ENCODE peak calls at places on chromosomes 6 and 20, in four cellular contexts. One of them, this sample, is unnamed.

GRCh38 chr6:105389543-105389942 is 13.3 kb downstream of the PREP start:
- DNase-seq in GM12878: no peak
- DNase-seq in K562: no peak
- DNase-seq in HepG2: no peak
- DNase-seq in this sample: no peak

GRCh38 chr20:3082306-3082951 is 2.1 kb downstream of the AVP start:
- DNase-seq in GM12878: no peak
- DNase-seq in K562: no peak
- DNase-seq in HepG2: no peak
- DNase-seq in this sample: no peak

GRCh38 chr6:145508107-145508506 is 227.2 kb downstream of the EPM2A start:
- DNase-seq in GM12878: no peak
- DNase-seq in K562: no peak
- DNase-seq in HepG2: no peak
- DNase-seq in this sample: no peak

GRCh38 chr20:46192376-46192944 is 74.3 kb downstream of the CD40 start:
- DNase-seq in GM12878: no peak
- DNase-seq in K562: no peak
- DNase-seq in HepG2: no peak
- DNase-seq in this sample: no peak

GRCh38 chr6:74249658-74250057 is 553.7 kb downstream of the CD109 start:
- DNase-seq in GM12878: peak
- DNase-seq in K562: no peak
- DNase-seq in HepG2: no peak
- DNase-seq in this sample: no peak

GRCh38 chr6:131159578-131159977 is 24.3 kb downstream of the AKAP7 start:
- DNase-seq in GM12878: no peak
- DNase-seq in K562: no peak
- DNase-seq in HepG2: no peak
- DNase-seq in this sample: no peak

GRCh38 chr20:33753763-33754162 is 22.0 kb downstream of the ZNF341 start:
- DNase-seq in GM12878: no peak
- DNase-seq in K562: no peak
- DNase-seq in HepG2: no peak
- DNase-seq in this sample: no peak

GRCh38 chr6:6592836-6593235 is 4.3 kb downstream of the LY86 start:
- DNase-seq in GM12878: no peak
- DNase-seq in K562: no peak
- DNase-seq in HepG2: no peak
- DNase-seq in this sample: no peak

GRCh38 chr6:109202409-109203264 is 107.3 kb downstream of the CEP57L1 start:
- DNase-seq in GM12878: no peak
- DNase-seq in K562: no peak
- DNase-seq in HepG2: no peak
- DNase-seq in this sample: no peak

GRCh38 chr6:166586424-166587156 is at the start of gene RAMACL:
- DNase-seq in GM12878: peak
- DNase-seq in K562: peak
- DNase-seq in HepG2: no peak
- DNase-seq in this sample: peak

GRCh38 chr6:143283887-143284640 is 166.4 kb downstream of the ADAT2 start:
- DNase-seq in GM12878: no peak
- DNase-seq in K562: no peak
- DNase-seq in HepG2: no peak
- DNase-seq in this sample: no peak

GRCh38 chr6:168305863-168306262 is 13.7 kb downstream of the DACT2 start:
- DNase-seq in GM12878: no peak
- DNase-seq in K562: no peak
- DNase-seq in HepG2: no peak
- DNase-seq in this sample: no peak

GRCh38 chr6:160007118-160007517 is 38.2 kb downstream of the IGF2R start:
- DNase-seq in GM12878: no peak
- DNase-seq in K562: no peak
- DNase-seq in HepG2: no peak
- DNase-seq in this sample: no peak

GRCh38 chr6:52297433-52297832 is 12.9 kb upstream of the MCM3 start:
- DNase-seq in GM12878: no peak
- DNase-seq in K562: no peak
- DNase-seq in HepG2: no peak
- DNase-seq in this sample: no peak

GRCh38 chr20:61974357-61974665 is 91.4 kb downstream of the TAF4 start:
- DNase-seq in GM12878: no peak
- DNase-seq in K562: no peak
- DNase-seq in HepG2: no peak
- DNase-seq in this sample: no peak

GRCh38 chr6:10180138-10181074 is 234.5 kb downstream of the TFAP2A start:
- DNase-seq in GM12878: no peak
- DNase-seq in K562: no peak
- DNase-seq in HepG2: no peak
- DNase-seq in this sample: no peak

GRCh38 chr6:20630617-20631448 is 96.6 kb downstream of the CDKAL1 start:
- DNase-seq in GM12878: peak
- DNase-seq in K562: no peak
- DNase-seq in HepG2: peak
- DNase-seq in this sample: no peak

GRCh38 chr20:25033250-25033940 is 24.5 kb downstream of the ACSS1 start:
- DNase-seq in GM12878: no peak
- DNase-seq in K562: no peak
- DNase-seq in HepG2: no peak
- DNase-seq in this sample: no peak

GRCh38 chr6:63581355-63581998 is 9.2 kb downstream of the LOC128125822 start:
- DNase-seq in GM12878: no peak
- DNase-seq in K562: no peak
- DNase-seq in HepG2: no peak
- DNase-seq in this sample: no peak

GRCh38 chr6:115896538-115897129 is 164.1 kb downstream of the FRK start:
- DNase-seq in GM12878: no peak
- DNase-seq in K562: peak
- DNase-seq in HepG2: peak
- DNase-seq in this sample: no peak

GRCh38 chr6:6596529-6596928 is 8.0 kb downstream of the LY86 start:
- DNase-seq in GM12878: no peak
- DNase-seq in K562: no peak
- DNase-seq in HepG2: no peak
- DNase-seq in this sample: no peak

GRCh38 chr6:84688187-84688878 is 76.1 kb downstream of the TBX18 start:
- DNase-seq in GM12878: no peak
- DNase-seq in K562: no peak
- DNase-seq in HepG2: no peak
- DNase-seq in this sample: no peak

GRCh38 chr6:84696181-84696580 is 68.2 kb downstream of the TBX18 start:
- DNase-seq in GM12878: no peak
- DNase-seq in K562: no peak
- DNase-seq in HepG2: no peak
- DNase-seq in this sample: no peak

GRCh38 chr6:84687487-84687886 is 76.9 kb downstream of the TBX18 start:
- DNase-seq in GM12878: no peak
- DNase-seq in K562: no peak
- DNase-seq in HepG2: no peak
- DNase-seq in this sample: no peak

GRCh38 chr6:84691978-84692623 is 72.3 kb downstream of the TBX18 start:
- DNase-seq in GM12878: no peak
- DNase-seq in K562: no peak
- DNase-seq in HepG2: no peak
- DNase-seq in this sample: no peak
- TF ChIP-seq YY1 in GM12878: no peak
- TF ChIP-seq YY1 in K562: no peak
- TF ChIP-seq YY1 in HepG2: no peak
- TF ChIP-seq YY1 in this sample: no peak

DNA sequence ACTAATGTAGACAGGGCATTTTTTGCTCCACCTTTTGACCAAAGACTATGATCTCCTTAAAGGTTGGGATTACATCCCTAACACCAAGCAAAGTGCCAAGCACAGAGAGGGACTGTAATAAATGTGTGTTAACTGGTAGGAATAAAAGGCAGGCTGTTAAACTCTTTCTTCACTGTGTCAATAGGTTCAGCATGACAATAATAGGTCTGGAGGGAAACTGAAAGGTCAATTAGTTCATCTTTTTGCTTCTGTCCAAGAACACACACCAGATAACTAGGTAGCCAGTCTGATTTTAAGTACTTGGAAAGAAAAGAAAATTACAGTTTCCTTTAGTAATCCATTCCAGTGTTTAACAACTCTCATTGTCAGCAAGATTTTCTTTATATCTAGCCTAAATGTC is 63.7 kb upstream of the NOX3 start:
- DNase-seq in GM12878: no peak
- DNase-seq in K562: no peak
- DNase-seq in HepG2: peak
- DNase-seq in this sample: no peak
- TF ChIP-seq BRCA1 in GM12878: no peak
- TF ChIP-seq BRCA1 in K562: no peak
- TF ChIP-seq BRCA1 in HepG2: no peak
- TF ChIP-seq BRCA1 in this sample: no peak

GRCh38 chr6:16806363-16806762 is 45.1 kb upstream of the ATXN1 start:
- DNase-seq in GM12878: no peak
- DNase-seq in K562: no peak
- DNase-seq in HepG2: no peak
- DNase-seq in this sample: no peak

GRCh38 chr6:16805190-16805860 is 44.1 kb upstream of the ATXN1 start:
- DNase-seq in GM12878: no peak
- DNase-seq in K562: no peak
- DNase-seq in HepG2: peak
- DNase-seq in this sample: no peak

GRCh38 chr6:16804007-16804303 is 42.7 kb upstream of the ATXN1 start:
- DNase-seq in GM12878: no peak
- DNase-seq in K562: no peak
- DNase-seq in HepG2: no peak
- DNase-seq in this sample: no peak

GRCh38 chr6:16803294-16804006 is 42.2 kb upstream of the ATXN1 start:
- DNase-seq in GM12878: no peak
- DNase-seq in K562: no peak
- DNase-seq in HepG2: peak
- DNase-seq in this sample: peak

GRCh38 chr6:16804515-16805161 is 43.4 kb upstream of the ATXN1 start:
- DNase-seq in GM12878: no peak
- DNase-seq in K562: no peak
- DNase-seq in HepG2: no peak
- DNase-seq in this sample: no peak
- TF ChIP-seq YY1 in GM12878: no peak
- TF ChIP-seq YY1 in K562: no peak
- TF ChIP-seq YY1 in HepG2: no peak
- TF ChIP-seq YY1 in this sample: no peak

DNA sequence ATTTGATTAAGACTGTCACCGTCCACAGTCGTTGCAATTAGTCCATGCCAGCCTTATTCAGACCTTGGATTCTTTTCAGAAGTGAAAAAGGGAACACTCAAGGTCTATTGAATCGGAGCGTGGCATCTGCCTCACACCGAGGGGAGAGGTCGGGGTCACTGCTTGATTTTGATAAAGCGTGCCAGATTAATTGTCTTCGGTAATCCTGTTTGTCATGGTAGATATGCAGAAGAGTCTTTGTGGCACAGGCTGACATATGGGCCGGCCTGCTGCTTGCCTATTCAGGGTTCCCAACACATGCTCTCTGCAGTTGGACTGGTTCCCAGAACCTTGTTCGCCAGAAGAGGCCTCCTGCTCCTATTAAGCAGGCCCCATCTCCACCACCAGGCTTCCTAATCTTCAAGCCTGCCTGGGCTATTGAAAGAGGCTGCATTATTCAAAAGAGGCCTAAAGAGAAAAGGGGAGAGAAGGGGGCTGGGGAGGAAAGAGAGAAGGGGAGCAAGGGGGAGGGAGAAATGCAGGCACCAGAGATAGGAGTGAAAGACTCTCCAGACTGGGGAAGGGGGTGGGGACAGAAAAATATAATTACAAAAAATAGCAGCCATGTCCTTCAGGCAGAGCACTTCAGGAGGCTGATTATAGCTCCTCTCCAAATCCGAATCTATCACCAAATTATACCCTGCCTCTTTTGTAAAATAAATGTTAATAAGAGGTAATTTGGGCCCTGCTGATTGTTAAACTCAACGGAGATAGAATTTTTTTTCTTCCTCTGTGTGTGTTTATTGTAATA is 611.3 kb downstream of the HDGFL1 start:
- DNase-seq in GM12878: no peak
- DNase-seq in K562: no peak
- DNase-seq in HepG2: no peak
- DNase-seq in this sample: no peak
- TF ChIP-seq BRCA1 in GM12878: no peak
- TF ChIP-seq BRCA1 in K562: no peak
- TF ChIP-seq BRCA1 in HepG2: no peak
- TF ChIP-seq BRCA1 in this sample: no peak

DNA sequence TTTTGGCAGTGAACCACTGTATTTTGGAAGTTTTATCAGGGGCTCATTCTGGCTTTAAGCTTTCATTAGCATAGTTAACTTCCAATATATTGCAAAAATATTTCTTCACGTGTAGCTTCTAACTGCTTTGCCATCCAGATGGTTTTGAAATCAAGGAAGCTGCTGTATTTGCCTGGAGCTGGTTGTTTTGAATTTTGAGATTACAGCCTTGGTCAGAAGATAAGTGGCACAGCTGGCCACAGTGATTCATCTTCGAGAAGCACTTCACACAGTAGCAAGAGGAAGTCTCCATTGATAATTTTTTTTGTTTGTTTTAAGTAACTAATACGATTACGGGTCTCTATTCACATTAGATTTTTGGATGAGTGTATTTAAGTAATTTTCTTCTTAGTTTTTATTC is 3.8 kb downstream of the APCDD1L start:
- DNase-seq in GM12878: no peak
- DNase-seq in K562: no peak
- DNase-seq in HepG2: no peak
- DNase-seq in this sample: no peak
- TF ChIP-seq YY1 in GM12878: no peak
- TF ChIP-seq YY1 in K562: no peak
- TF ChIP-seq YY1 in HepG2: no peak
- TF ChIP-seq YY1 in this sample: no peak

DNA sequence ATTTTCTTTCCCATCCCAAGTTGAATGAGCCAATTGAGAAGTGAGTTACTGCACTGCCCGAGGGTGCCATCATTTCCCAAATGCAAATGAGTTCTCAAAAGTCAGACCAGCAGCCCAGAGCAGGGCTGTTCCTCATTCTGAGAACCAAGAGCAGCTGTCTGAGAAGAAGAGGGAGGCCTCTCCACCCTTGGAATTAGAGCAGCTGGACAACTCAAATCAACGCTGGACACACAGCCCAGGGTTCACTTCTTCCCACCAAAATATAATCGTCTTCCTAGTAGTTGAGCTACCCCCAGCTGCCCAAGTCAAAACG is 4.6 kb upstream of the PREX1 start:
- DNase-seq in GM12878: no peak
- DNase-seq in K562: no peak
- DNase-seq in HepG2: no peak
- DNase-seq in this sample: no peak
- TF ChIP-seq BRCA1 in GM12878: no peak
- TF ChIP-seq BRCA1 in K562: no peak
- TF ChIP-seq BRCA1 in HepG2: no peak
- TF ChIP-seq BRCA1 in this sample: no peak

This sample was measured in H1.